ENCODE peak calls at places on chromosome 2, in seven cellular contexts. O is A673, A is AG10803, T is GM23338, W is body of pancreas, X is lower lobe of right lung, D is GM12864. P is an unnamed sample.

GRCh38 chr2:61091485-61091884 is 25.8 kb downstream of the SANBR start:
- DNase-seq in O (no peak), X (no peak), D (no peak), T (no peak), W (no peak), A (no peak), P (no peak)

GRCh38 chr2:51855683-51856082 is 823.8 kb upstream of the NRXN1 start:
- DNase-seq in X (no peak), D (no peak), O (no peak), A (no peak), T (no peak), W (no peak), P (no peak)

GRCh38 chr2:58651930-58652329 is 410.8 kb upstream of the FANCL start:
- DNase-seq in W (no peak), D (no peak), A (no peak), O (no peak), T (no peak), X (no peak), P (no peak)

GRCh38 chr2:36462311-36462710 is 106.7 kb downstream of the CRIM1 start:
- DNase-seq in O (no peak), X (no peak), T (no peak), W (no peak), A (no peak), D (no peak), P (no peak)

GRCh38 chr2:241967096-241967495 is 97.6 kb downstream of the RTP5 start:
- DNase-seq in D (no peak), O (no peak), W (no peak), X (no peak), T (no peak), A (no peak), P (no peak)

GRCh38 chr2:223725986-223726970 is 111.1 kb downstream of the AP1S3 start:
- DNase-seq in D (no peak), T (no peak), X (no peak), W (no peak), O (no peak), A (no peak), P (no peak)

GRCh38 chr2:147789287-147789686 is 55.5 kb upstream of the ACVR2A start:
- DNase-seq in D (no peak), T (no peak), W (no peak), X (no peak), A (no peak), O (no peak), P (no peak)

GRCh38 chr2:108593547-108594098 is 59.4 kb downstream of the LIMS1 start:
- DNase-seq in D (no peak), T (no peak), W (no peak), X (no peak), O (no peak), A (peak), P (no peak)

GRCh38 chr2:201275991-201276390 is 15.7 kb downstream of the CASP8 start:
- DNase-seq in A (no peak), O (no peak), T (peak), D (no peak), W (no peak), X (no peak), P (no peak)
- TF ChIP-seq CTCF in A (no peak), O (peak), T (peak), D (no peak), W (no peak), X (no peak), P (no peak)

DNA sequence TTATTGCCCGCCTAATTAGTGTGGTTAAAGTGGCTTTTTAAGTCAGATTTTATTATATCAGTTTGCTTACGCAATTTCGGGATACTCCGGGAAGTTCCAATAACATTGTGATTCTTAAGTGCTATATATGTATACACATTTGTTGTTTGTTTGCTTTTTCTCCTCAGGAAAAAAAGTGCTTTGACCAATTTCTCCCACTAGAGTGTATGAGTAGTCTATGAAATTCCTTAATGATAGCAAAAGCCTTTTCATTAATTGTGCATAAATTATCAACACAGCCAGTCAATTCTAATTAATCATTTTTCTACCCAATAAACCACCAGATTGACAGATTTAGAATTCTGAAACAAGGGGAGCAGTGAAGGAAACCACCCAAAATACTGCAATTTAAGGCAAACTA is 172.2 kb downstream of the DPP10 start:
- DNase-seq in X (no peak), D (no peak), O (no peak), W (no peak), T (no peak), A (no peak), P (no peak)
- TF ChIP-seq CTCF in X (no peak), D (no peak), O (no peak), W (no peak), T (no peak), A (no peak), P (no peak)

GRCh38 chr2:73083886-73084792 is 12.6 kb upstream of the SFXN5 start:
- DNase-seq in W (no peak), D (no peak), T (no peak), A (no peak), O (no peak), X (no peak), P (no peak)

GRCh38 chr2:73088211-73088610 is 16.7 kb upstream of the SFXN5 start:
- DNase-seq in T (no peak), D (no peak), O (no peak), X (no peak), A (no peak), W (no peak), P (no peak)

GRCh38 chr2:73084971-73085370 is 13.5 kb upstream of the SFXN5 start:
- DNase-seq in W (no peak), X (no peak), D (no peak), A (no peak), O (no peak), T (no peak), P (no peak)

GRCh38 chr2:73087311-73087710 is 15.8 kb upstream of the SFXN5 start:
- DNase-seq in X (no peak), W (no peak), A (no peak), T (no peak), O (no peak), D (no peak), P (no peak)

GRCh38 chr2:73085691-73086090 is 14.2 kb upstream of the SFXN5 start:
- DNase-seq in W (peak), X (peak), A (peak), D (no peak), O (peak), T (peak), P (peak)
- TF ChIP-seq CTCF in W (peak), X (peak), A (peak), D (peak), O (peak), T (peak), P (peak)

GRCh38 chr2:154400891-154401290 is 297.6 kb upstream of the KCNJ3 start:
- DNase-seq in X (no peak), D (no peak), W (no peak), A (no peak), T (peak), O (no peak), P (no peak)

GRCh38 chr2:154403242-154403790 is 295.2 kb upstream of the KCNJ3 start:
- DNase-seq in W (no peak), X (no peak), D (no peak), O (no peak), T (no peak), A (no peak), P (no peak)

GRCh38 chr2:154402138-154402714 is 296.3 kb upstream of the KCNJ3 start:
- DNase-seq in O (peak), T (peak), A (peak), X (no peak), D (no peak), W (no peak), P (no peak)
- TF ChIP-seq CTCF in O (peak), T (peak), A (peak), X (peak), D (peak), W (peak), P (no peak)

P was measured in GM20000.